ENCODE peak calls at places on chromosomes 11 and 22, in eight cellular contexts. I is tibial nerve, T is GM20000, D is AG09309, J is AG10803, H is HFFc6, Y is choroid plexus epithelial cell, E is PC-3. X is an unnamed sample.

GRCh38 chr22:17638182-17638431 is 450 bp upstream of the BCL2L13 start:
- DNase-seq in I (peak; percentile 47), T (peak; percentile 36), D (no peak), J (peak; percentile 72), H (no peak), Y (no peak), E (no peak), X (peak; percentile 76)

GRCh38 chr22:24367841-24368240 is 59.6 kb upstream of the ADORA2A start:
- DNase-seq in I (no peak), T (no peak), D (no peak), J (peak; percentile 59), H (peak; percentile 35), Y (peak; percentile 9), E (peak; percentile 38), X (no peak)

GRCh38 chr11:68412593-68413475 is 47.7 kb upstream of the PPP6R3 start:
- DNase-seq in I (no peak), T (peak; percentile 56), D (peak; percentile 14), J (peak; percentile 98), H (peak; percentile 34), Y (no peak), E (no peak), X (no peak)

GRCh38 chr11:105577645-105578044 is 32.2 kb upstream of the GRIA4 start:
- DNase-seq in I (no peak), T (no peak), D (no peak), J (no peak), H (no peak), Y (peak; percentile 68), E (peak; percentile 90), X (peak; percentile 41)

GRCh38 chr11:85867751-85868150 is 12.6 kb downstream of the CCDC83 start:
- DNase-seq in I (no peak), T (no peak), D (no peak), J (peak; percentile 58), H (peak; percentile 60), Y (peak; percentile 30), E (no peak), X (no peak)

GRCh38 chr11:3665336-3666022 is 5.7 kb downstream of the CHRNA10 start:
- DNase-seq in I (no peak), T (no peak), D (no peak), J (no peak), H (no peak), Y (no peak), E (no peak), X (no peak)

GRCh38 chr11:34266090-34266912 is 91.5 kb downstream of the ABTB2 start:
- DNase-seq in I (peak; percentile 69), T (no peak), D (peak; percentile 82), J (peak; percentile 95), H (peak; percentile 77), Y (peak; percentile 91), E (peak; percentile 78), X (no peak)

GRCh38 chr11:92765965-92766371 is 203.5 kb upstream of the MTNR1B start:
- DNase-seq in I (peak; percentile 8), T (no peak), D (no peak), J (peak; percentile 39), H (no peak), Y (peak; percentile 7), E (no peak), X (no peak)

GRCh38 chr11:75344761-75345454 is 6.6 kb downstream of the ARRB1 start:
- DNase-seq in I (no peak), T (no peak), D (no peak), J (no peak), H (no peak), Y (no peak), E (peak; percentile 58), X (peak; percentile 32)

GRCh38 chr22:27989758-27990450 is 70.8 kb upstream of the PITPNB start:
- DNase-seq in I (no peak), T (no peak), D (no peak), J (no peak), H (no peak), Y (no peak), E (no peak), X (no peak)

GRCh38 chr11:95849087-95849825 is 59.0 kb downstream of the CEP57 start:
- DNase-seq in I (peak; percentile 64), T (peak; percentile 11), D (no peak), J (peak; percentile 69), H (peak; percentile 82), Y (peak; percentile 92), E (peak; percentile 88), X (peak; percentile 77)

GRCh38 chr11:132056689-132057088 is 686.3 kb downstream of the NTM start:
- DNase-seq in I (no peak), T (no peak), D (no peak), J (peak; percentile 82), H (no peak), Y (peak; percentile 72), E (no peak), X (no peak)

GRCh38 chr11:41201156-41201555 is 258.3 kb downstream of the LRRC4C start:
- DNase-seq in I (no peak), T (peak; percentile 27), D (no peak), J (no peak), H (no peak), Y (peak; percentile 24), E (peak; percentile 64), X (peak; percentile 44)

GRCh38 chr11:75492181-75492820 is 33.4 kb downstream of the GDPD5 start:
- DNase-seq in I (no peak), T (peak; percentile 54), D (no peak), J (no peak), H (no peak), Y (peak; percentile 31), E (peak; percentile 51), X (peak; percentile 62)

GRCh38 chr22:45163074-45163416 is 680 bp upstream of the NUP50 start:
- DNase-seq in I (no peak), T (no peak), D (no peak), J (peak; percentile 57), H (peak; percentile 26), Y (peak; percentile 56), E (peak; percentile 18), X (peak; percentile 34)

GRCh38 chr11:1471736-1472135 is 14.8 kb downstream of the MOB2 start:
- DNase-seq in I (no peak), T (no peak), D (no peak), J (no peak), H (no peak), Y (no peak), E (no peak), X (no peak)

GRCh38 chr11:86067230-86068137 is 1.4 kb downstream of the PICALM start:
- DNase-seq in I (no peak), T (peak; percentile 14), D (no peak), J (no peak), H (no peak), Y (peak; percentile 25), E (peak; percentile 25), X (peak; percentile 46)

GRCh38 chr11:70863988-70864387 is 388.4 kb downstream of the SHANK2 start:
- DNase-seq in I (no peak), T (no peak), D (no peak), J (no peak), H (no peak), Y (no peak), E (no peak), X (no peak)

GRCh38 chr11:76642341-76642740 is 28.2 kb downstream of the LRRC32 start:
- DNase-seq in I (no peak), T (no peak), D (no peak), J (no peak), H (no peak), Y (no peak), E (no peak), X (no peak)

GRCh38 chr11:62370743-62371440 is 33.6 kb downstream of the ASRGL1 start:
- DNase-seq in I (no peak), T (no peak), D (no peak), J (no peak), H (no peak), Y (no peak), E (no peak), X (no peak)

GRCh38 chr11:108135845-108136599 is 14.7 kb downstream of the ACAT1 start:
- DNase-seq in I (no peak), T (peak; percentile 27), D (no peak), J (peak; percentile 66), H (peak; percentile 54), Y (peak; percentile 55), E (peak; percentile 57), X (no peak)

GRCh38 chr22:27632451-27633295 is 168.9 kb downstream of the MN1 start:
- DNase-seq in I (no peak), T (no peak), D (no peak), J (no peak), H (no peak), Y (no peak), E (no peak), X (peak; percentile 75)

GRCh38 chr22:36236338-36237319 is 2.7 kb downstream of the APOL2 start:
- DNase-seq in I (no peak), T (no peak), D (no peak), J (no peak), H (no peak), Y (no peak), E (no peak), X (peak; percentile 21)
- TF ChIP-seq CTCF in I (no peak), T (no peak), D (no peak), J (no peak), H (no peak), Y (no peak), E (no peak), X (no peak)

GRCh38 chr11:113542420-113542819 is 67.2 kb upstream of the DRD2 start:
- DNase-seq in I (no peak), T (no peak), D (no peak), J (no peak), H (no peak), Y (no peak), E (no peak), X (no peak)
- TF ChIP-seq CTCF in I (no peak), T (no peak), D (no peak), J (no peak), H (no peak), Y (no peak), E (no peak), X (no peak)

GRCh38 chr11:59810189-59810910 is at the start of gene MRPL16:
- DNase-seq in I (peak; percentile 72), T (peak; percentile 84), D (peak; percentile 61), J (peak; percentile 87), H (peak; percentile 81), Y (peak; percentile 92), E (peak; percentile 97), X (peak; percentile 80)
- TF ChIP-seq CTCF in I (no peak), T (no peak), D (no peak), J (no peak), H (peak; percentile 43), Y (peak; percentile 23), E (peak; percentile 49), X (peak; percentile 62)

DNA sequence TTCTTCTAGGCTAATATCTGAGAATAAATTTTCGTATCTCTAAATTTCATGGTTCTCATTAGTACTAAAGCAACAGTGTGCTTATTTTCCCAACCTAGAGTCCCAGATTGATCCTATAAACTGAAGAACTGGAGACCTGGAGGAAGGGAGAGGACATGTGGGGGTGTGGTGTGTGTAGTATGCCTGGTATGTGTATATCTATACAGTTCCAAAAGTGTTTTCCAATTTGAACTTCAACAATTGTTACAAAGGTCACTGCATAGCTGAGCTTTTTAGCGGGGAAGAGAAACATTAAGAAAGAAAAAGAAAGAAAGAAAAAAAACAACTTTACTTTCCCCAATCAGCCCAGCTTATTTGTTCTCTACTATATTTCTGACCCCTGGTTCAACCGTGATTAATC is 152.1 kb downstream of the SOX6 start:
- DNase-seq in I (no peak), T (no peak), D (no peak), J (no peak), H (no peak), Y (no peak), E (no peak), X (no peak)
- TF ChIP-seq CTCF in I (no peak), T (no peak), D (no peak), J (no peak), H (no peak), Y (no peak), E (no peak), X (no peak)

X was measured in bronchial epithelial cell.